ENCODE peak calls at places on chromosome 15, in four cellular contexts. C is tibial nerve, J is spleen, X is uterus. R is an unnamed sample.

GRCh38 chr15:71565636-71566160 is 244.7 kb upstream of the NR2E3 start:
- DNase-seq in C (no peak), J (no peak), X (no peak), R (no peak)

GRCh38 chr15:62344806-62345539 is 179.9 kb upstream of the C2CD4B start:
- DNase-seq in C (no peak), J (peak; percentile 80), X (peak; percentile 39), R (no peak)

GRCh38 chr15:42215854-42216829 is 8.0 kb upstream of the VPS39 start:
- DNase-seq in C (no peak), J (no peak), X (no peak), R (no peak)

GRCh38 chr15:69754313-69754712 is 301.7 kb downstream of the RPLP1 start:
- DNase-seq in C (no peak), J (no peak), X (no peak), R (no peak)

GRCh38 chr15:36894062-36894461 is 206.3 kb downstream of the MEIS2 start:
- DNase-seq in C (no peak), J (no peak), X (no peak), R (no peak)

GRCh38 chr15:61892140-61892539 is 168.1 kb downstream of the VPS13C start:
- DNase-seq in C (no peak), J (no peak), X (no peak), R (no peak)

GRCh38 chr15:75590239-75590638 is 11.1 kb upstream of the PTPN9 start:
- DNase-seq in C (no peak), J (no peak), X (no peak), R (no peak)

GRCh38 chr15:73950479-73951043 is 24.3 kb downstream of the LOXL1 start:
- DNase-seq in C (no peak), J (peak; percentile 56), X (no peak), R (no peak)

GRCh38 chr15:57562220-57562769 is 29.4 kb upstream of the MYZAP start:
- DNase-seq in C (no peak), J (no peak), X (no peak), R (no peak)

GRCh38 chr15:45023659-45024320 is 795 bp downstream of the SORD start:
- DNase-seq in C (no peak), J (no peak), X (no peak), R (no peak)

GRCh38 chr15:101358895-101359294 is 63.8 kb upstream of the SNRPA1 start:
- DNase-seq in C (no peak), J (no peak), X (no peak), R (no peak)

GRCh38 chr15:79370716-79371115 is 59.8 kb downstream of the TMED3 start:
- DNase-seq in C (no peak), J (no peak), X (no peak), R (no peak)

GRCh38 chr15:55319537-55320325 is 709 bp downstream of the PIGB start:
- DNase-seq in C (peak; percentile 14), J (no peak), X (no peak), R (no peak)

GRCh38 chr15:31004220-31004733 is 12.8 kb upstream of the MTMR10 start:
- DNase-seq in C (no peak), J (no peak), X (peak; percentile 30), R (peak; percentile 21)

GRCh38 chr15:27133244-27133643 is 162.3 kb downstream of the GABRG3 start:
- DNase-seq in C (no peak), J (no peak), X (no peak), R (no peak)

GRCh38 chr15:62783303-62783957 is 259.1 kb upstream of the TPM1 start:
- DNase-seq in C (no peak), J (no peak), X (no peak), R (no peak)

GRCh38 chr15:68930268-68931022 is at the start of gene SPESP1:
- DNase-seq in C (no peak), J (peak; percentile 91), X (peak; percentile 38), R (peak; percentile 3)

GRCh38 chr15:81146454-81146853 is 12.4 kb downstream of the CFAP161 start:
- DNase-seq in C (no peak), J (no peak), X (no peak), R (no peak)

GRCh38 chr15:40960926-40961325 is 7.7 kb downstream of the CHAC1 start:
- DNase-seq in C (no peak), J (peak; percentile 62), X (no peak), R (no peak)

GRCh38 chr15:39624806-39625205 is 43.9 kb downstream of the THBS1 start:
- DNase-seq in C (peak; percentile 46), J (peak; percentile 78), X (peak; percentile 64), R (peak; percentile 76)

GRCh38 chr15:68271854-68272471 is 5.6 kb upstream of the FEM1B start:
- DNase-seq in C (no peak), J (no peak), X (peak; percentile 71), R (no peak)

GRCh38 chr15:70558406-70559222 is 204.7 kb downstream of the UACA start:
- DNase-seq in C (no peak), J (no peak), X (no peak), R (no peak)

GRCh38 chr15:68218331-68218730 is 11.2 kb downstream of the CLN6 start:
- DNase-seq in C (no peak), J (peak; percentile 21), X (no peak), R (no peak)

GRCh38 chr15:101543431-101543830 is 53.9 kb upstream of the PCSK6 start:
- DNase-seq in C (no peak), J (no peak), X (no peak), R (no peak)

GRCh38 chr15:100307241-100307855 is 34.4 kb downstream of the ADAMTS17 start:
- DNase-seq in C (no peak), J (no peak), X (no peak), R (no peak)

DNA sequence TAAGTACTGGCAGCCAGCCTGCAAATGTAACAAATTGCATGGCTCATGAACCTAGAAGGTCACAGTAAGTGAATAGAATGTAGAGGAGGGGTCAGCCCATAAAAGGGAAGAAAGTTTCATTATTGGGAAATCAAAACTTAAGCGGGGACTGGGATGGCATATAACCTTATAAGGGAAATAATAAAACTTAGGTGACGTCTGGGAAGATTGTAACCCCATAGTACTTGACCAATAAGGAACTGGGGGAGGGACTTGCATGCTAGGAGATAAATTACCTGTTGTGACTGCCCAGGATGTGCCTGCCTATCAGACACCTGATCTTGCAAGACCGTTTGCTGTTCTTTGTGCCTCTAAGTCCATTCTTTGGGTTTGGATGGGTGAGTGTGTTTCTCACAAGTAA is 28.0 kb upstream of the MCTP2 start:
- DNase-seq in C (no peak), J (no peak), X (no peak), R (no peak)
- H3K4me3 ChIP-seq in C (no peak overlapping the region), J (no peak overlapping the region), X (no peak overlapping the region), R (no peak overlapping the region)

GRCh38 chr15:89860851-89861360 is 32.9 kb downstream of the AP3S2 start:
- DNase-seq in C (no peak), J (no peak), X (no peak), R (no peak)
- TF ChIP-seq POLR2A in C (no peak), J (no peak), X (no peak), R (no peak)

DNA sequence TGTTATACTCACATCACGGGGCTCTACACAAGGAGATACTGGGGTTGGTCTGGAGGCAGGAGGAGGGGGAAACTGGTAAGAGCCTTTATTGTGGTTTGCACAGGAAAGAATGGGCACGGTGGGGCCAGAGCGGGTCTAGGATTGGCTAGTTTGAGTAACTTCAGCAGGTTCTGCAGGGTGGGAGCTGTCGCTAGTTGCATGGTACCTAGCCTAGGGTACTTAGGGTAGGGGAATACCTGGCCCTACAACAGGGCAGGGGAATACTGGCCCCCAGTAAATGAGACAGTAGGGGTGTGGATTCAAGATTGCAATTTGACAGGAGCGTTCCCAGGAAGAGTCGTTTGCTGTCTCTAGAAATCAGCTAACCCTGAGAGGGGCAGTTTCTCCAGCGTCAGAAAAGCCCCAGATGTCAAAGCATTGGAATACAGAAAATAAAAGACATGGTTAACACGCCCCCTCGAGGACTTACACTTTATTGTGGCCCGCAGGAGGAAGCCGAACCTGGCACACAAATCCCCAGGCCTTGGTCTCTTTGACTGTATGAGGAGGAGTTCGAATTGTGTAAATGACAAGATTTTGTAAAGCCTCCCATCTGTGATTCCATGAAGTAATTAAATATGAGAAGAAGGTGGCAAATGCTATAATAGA is 32.0 kb downstream of the ST8SIA2 start:
- DNase-seq in C (no peak), J (no peak), X (no peak), R (no peak)
- H3K4me1 ChIP-seq in C (no peaks in the 10 kb centered on the region), J (no peaks in the 10 kb centered on the region), X (no peaks in the 10 kb centered on the region), R (no peaks in the 10 kb centered on the region)

GRCh38 chr15:78035319-78035718 is 42.2 kb downstream of the TBC1D2B start:
- DNase-seq in C (no peak), J (peak; percentile 85), X (peak; percentile 43), R (no peak)
- H3K4me3 ChIP-seq in C (no peak overlapping the region), J (no peak overlapping the region), X (no peak overlapping the region), R (no peak overlapping the region)

DNA sequence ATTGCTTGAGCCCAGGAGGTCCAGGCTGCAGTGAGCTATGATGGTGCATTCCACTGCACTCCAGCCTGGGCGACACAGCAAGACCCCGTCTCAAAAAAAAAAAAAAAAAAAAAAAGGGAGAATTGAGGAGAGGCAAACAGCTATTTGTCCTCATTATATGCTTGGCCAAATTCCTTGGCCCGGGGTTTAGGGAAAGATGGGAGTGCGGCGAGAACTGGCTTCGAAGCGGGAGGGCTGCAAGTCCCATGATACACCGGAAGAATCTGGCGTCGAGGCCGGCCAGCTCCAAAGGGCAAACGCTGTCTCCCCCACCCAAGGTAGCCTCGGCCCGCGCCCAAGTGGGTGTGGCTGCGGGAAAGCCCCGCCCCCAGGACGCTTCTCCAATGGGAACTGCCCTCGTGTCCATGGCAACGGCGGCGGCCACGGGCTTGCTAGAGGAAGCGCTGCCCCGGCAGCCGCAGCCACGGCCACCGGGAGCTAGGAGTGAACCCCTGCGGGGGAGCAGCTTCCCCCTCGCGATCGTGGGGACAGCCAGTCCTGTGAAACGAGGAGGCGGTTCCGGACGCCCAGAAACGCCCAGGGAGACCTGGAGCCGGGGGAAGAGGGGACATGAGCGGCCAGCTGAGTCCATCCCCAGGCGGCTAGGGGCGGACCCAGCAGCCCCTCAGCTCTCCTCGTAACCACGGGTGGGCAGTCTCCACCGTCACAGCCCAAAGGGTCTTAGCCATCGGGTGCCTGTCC is at the start of gene TTLL13:
- DNase-seq in C (peak; percentile 95), J (peak; percentile 96), X (peak; percentile 96), R (peak; percentile 83)
- TF ChIP-seq POLR2A in C (no peak), J (no peak), X (no peak), R (peak; percentile 26)

GRCh38 chr15:64636541-64636940 is 138.8 kb downstream of the RBPMS2 start:
- DNase-seq in C (no peak), J (no peak), X (no peak), R (no peak)
- H3K4me1 ChIP-seq in C (peaks cover 52% of the 10 kb centered on the region), J (peaks cover 91% of the 10 kb centered on the region), X (peaks cover 15% of the 10 kb centered on the region), R (peaks cover 39% of the 10 kb centered on the region)